ENCODE peak calls at places on chromosomes 11 and 22, in ten cellular contexts. V, O, G, Z, R, X, I, W, E and M are unnamed samples.

GRCh38 chr11:34356576-34356917 is 1.3 kb downstream of the ABTB2 start:
- DNase-seq in E (peak), I (no peak), W (no peak), V (peak), X (no peak), O (no peak), R (no peak), G (no peak), Z (no peak), M (peak)

GRCh38 chr22:17436981-17437410 is 67.7 kb downstream of the CECR2 start:
- DNase-seq in E (no peak), X (no peak), I (no peak), R (no peak), G (no peak), W (no peak), O (no peak), V (no peak), Z (no peak), M (no peak)

GRCh38 chr11:6219359-6219758 is 14.0 kb downstream of the C11orf42 start:
- DNase-seq in V (peak), G (no peak), E (no peak), O (peak), X (no peak), I (peak), Z (no peak), W (no peak), R (no peak), M (no peak)

GRCh38 chr11:72569966-72570892 is 104.0 kb downstream of the PDE2A start:
- DNase-seq in O (no peak), R (peak), E (no peak), Z (no peak), I (no peak), W (no peak), V (no peak), X (no peak), G (no peak), M (no peak)

GRCh38 chr11:72227316-72228228 is 3.0 kb downstream of the INPPL1 start:
- DNase-seq in G (no peak), I (no peak), V (no peak), X (no peak), O (no peak), E (no peak), W (no peak), Z (no peak), R (peak), M (peak)

GRCh38 chr11:116969694-116970093 is 128.5 kb downstream of the SIK3 start:
- DNase-seq in V (no peak), R (no peak), G (no peak), I (no peak), W (no peak), E (no peak), X (no peak), Z (no peak), O (no peak), M (no peak)

GRCh38 chr11:107591098-107591445 is at the start of gene ELMOD1:
- DNase-seq in Z (peak), W (peak), O (no peak), I (peak), V (peak), R (no peak), E (no peak), G (no peak), X (peak), M (peak)

GRCh38 chr11:122040476-122040875 is 75.5 kb downstream of the BLID start:
- DNase-seq in R (no peak), O (no peak), I (no peak), W (no peak), E (no peak), V (no peak), X (no peak), G (no peak), Z (no peak), M (no peak)

GRCh38 chr11:72005347-72006260 is 6.9 kb downstream of the IL18BP start:
- DNase-seq in W (no peak), O (no peak), V (no peak), X (no peak), R (no peak), Z (no peak), E (no peak), G (no peak), I (no peak), M (peak)

GRCh38 chr22:25080855-25081254 is 118.8 kb upstream of the CRYBB3 start:
- DNase-seq in I (no peak), G (no peak), V (no peak), R (no peak), O (no peak), E (no peak), W (no peak), X (no peak), Z (no peak), M (no peak)

DNA sequence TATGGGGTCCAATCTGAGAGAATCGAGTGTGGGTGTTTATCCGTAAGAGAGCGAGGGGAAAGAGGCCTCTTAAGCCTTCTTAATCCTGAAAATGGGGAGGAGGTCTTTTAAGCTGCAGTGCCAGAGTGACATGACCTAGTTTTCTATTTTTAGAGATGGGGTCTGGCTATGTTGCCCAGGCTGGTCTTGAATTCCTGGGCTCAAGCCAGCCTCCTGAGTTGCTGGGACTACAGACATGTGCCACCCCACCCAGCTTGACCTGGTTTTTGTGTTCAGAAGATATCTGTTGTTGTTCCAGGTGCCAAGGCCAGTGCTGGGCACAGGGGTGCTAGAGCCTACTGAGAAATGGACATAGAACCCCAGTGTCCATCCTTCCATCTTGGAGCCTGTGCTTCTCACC is 1.4 kb downstream of the BAD start:
- DNase-seq in X (no peak), W (no peak), Z (peak), E (no peak), I (no peak), O (no peak), V (no peak), R (no peak), G (no peak), M (no peak)
- H3K4me3 ChIP-seq in X (no peak), W (no peak), Z (no peak), E (no peak), I (no peak), O (no peak), V (no peak), R (peak), G (no peak), M (no peak)

DNA sequence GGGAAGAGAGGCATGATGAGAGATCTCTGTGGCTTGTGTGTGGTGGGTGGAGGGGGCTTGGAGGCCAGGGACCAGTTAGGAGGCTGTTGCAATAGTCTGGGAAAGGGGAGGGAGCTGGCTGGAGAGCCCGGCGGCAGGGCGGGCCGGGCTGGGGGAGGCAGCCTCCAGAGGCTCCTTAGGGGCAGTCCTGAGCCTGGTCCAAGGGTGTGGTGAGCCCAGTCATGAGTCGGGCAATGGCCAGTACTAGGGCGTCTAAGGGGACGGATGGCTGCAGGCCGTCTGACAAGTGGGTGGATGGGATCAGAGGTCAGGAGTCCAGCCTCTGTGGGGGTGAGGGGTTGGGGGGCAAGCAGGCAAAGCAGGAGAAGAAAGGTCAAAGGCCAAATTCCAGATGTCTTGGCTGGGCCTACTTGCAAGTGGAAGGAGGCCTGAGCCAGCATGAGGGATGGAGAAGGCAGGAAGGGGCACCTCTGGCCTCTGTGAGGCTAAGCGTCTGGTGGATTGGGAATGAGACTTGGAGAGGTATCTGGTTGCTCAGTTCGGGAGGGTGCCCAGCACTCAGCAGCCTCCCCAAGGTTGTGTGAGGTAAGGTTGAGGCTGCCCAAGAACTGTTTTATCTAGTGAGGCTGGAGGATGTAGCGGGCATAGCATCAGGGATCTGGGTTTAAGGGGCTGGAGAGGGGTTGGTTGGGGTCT is 6.0 kb upstream of the CD248 start:
- DNase-seq in V (no peak), W (no peak), X (no peak), I (no peak), G (no peak), O (peak), E (no peak), Z (no peak), R (no peak), M (peak)
- H3K27ac ChIP-seq in V (no peak), W (no peak), X (no peak), I (no peak), G (no peak), O (no peak), E (peak), Z (no peak), R (no peak), M (peak)

DNA sequence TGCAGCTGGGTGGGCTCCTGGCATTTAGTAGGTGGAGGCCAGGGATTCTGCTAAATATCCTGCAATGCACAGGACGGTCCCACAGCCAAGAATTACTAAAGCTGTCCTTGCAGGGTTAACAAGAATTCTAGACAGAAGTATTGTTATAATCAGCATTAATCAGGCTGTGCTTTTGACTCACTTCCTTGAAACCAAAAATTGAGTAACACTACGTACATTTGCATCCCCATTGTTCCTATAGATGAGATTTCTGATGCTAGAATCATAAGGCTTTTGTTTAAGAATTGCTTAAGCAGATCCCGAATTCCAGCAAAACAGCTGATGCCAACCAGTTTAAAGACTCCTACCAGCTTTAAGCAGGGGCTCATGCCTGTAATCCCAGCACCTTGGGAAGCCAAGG is 11.4 kb downstream of the SLC6A5 start:
- DNase-seq in X (no peak), I (no peak), W (no peak), V (no peak), R (no peak), Z (no peak), G (no peak), E (no peak), O (no peak), M (no peak)
- TF ChIP-seq EP300 in X (no peak), I (no peak), W (no peak), V (no peak), R (no peak), Z (no peak), G (no peak), E (no peak), O (no peak), M (no peak)

GRCh38 chr11:12148882-12149281 is 38.5 kb downstream of the MICAL2 start:
- DNase-seq in X (no peak), W (peak), R (no peak), E (no peak), Z (no peak), I (peak), G (no peak), V (no peak), O (no peak), M (no peak)
- H3K4me3 ChIP-seq in X (no peak), W (no peak), R (no peak), E (no peak), Z (no peak), I (no peak), G (no peak), V (no peak), O (no peak), M (no peak)

GRCh38 chr22:43994416-43994815 is 29.7 kb upstream of the PARVB start:
- DNase-seq in R (no peak), Z (no peak), I (no peak), E (no peak), O (no peak), G (no peak), V (no peak), W (no peak), X (no peak), M (peak)

GRCh38 chr22:43991316-43992020 is 32.6 kb upstream of the PARVB start:
- DNase-seq in O (no peak), G (no peak), E (no peak), Z (no peak), R (no peak), V (no peak), X (no peak), W (no peak), I (no peak), M (peak)

GRCh38 chr22:43992331-43992821 is 31.7 kb upstream of the PARVB start:
- DNase-seq in G (no peak), X (peak), R (no peak), I (no peak), O (no peak), W (no peak), Z (no peak), V (no peak), E (no peak), M (peak)

GRCh38 chr22:43994006-43994405 is 30.1 kb upstream of the PARVB start:
- DNase-seq in R (no peak), X (no peak), V (no peak), I (no peak), E (no peak), O (no peak), Z (no peak), W (no peak), G (no peak), M (peak)

DNA sequence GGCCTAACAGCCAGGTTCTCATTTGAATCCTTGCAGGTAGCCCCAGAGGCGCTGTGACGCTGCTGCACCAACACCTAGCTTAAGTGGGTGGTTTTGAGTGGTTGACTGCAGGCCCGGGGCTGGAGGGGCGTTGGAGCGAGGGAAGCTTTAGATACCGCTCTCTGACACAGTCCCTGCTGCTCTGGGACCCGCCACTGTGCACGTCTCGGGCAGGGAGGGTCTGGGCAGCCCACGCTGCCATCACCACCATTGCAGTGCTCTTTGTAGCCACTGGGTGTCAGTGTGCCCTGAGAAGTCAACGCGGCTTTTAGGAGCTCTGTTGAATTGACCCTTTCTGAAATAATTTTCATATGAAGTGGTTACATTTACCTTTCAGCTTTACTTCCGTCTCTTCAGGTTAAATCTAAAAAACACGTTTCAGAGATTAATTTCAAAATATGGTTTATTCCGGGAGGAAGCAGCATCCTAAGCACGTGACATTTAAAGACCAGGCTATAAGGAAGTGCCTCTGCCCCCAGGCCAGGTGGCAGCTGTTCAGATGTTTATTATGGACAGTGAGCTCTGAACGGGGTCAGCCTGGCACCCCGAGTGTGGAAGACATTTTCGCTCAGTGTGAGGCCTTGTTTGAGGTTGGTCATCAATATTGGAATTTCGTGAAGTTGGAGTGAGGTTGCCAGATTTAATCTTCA is 30.9 kb upstream of the PARVB start:
- DNase-seq in I (peak), E (no peak), Z (peak), W (peak), G (peak), X (peak), R (peak), V (peak), O (peak), M (peak)
- H3K27ac ChIP-seq in I (no peak), E (no peak), Z (no peak), W (no peak), G (no peak), X (no peak), R (no peak), V (no peak), O (no peak), M (no peak)

DNA sequence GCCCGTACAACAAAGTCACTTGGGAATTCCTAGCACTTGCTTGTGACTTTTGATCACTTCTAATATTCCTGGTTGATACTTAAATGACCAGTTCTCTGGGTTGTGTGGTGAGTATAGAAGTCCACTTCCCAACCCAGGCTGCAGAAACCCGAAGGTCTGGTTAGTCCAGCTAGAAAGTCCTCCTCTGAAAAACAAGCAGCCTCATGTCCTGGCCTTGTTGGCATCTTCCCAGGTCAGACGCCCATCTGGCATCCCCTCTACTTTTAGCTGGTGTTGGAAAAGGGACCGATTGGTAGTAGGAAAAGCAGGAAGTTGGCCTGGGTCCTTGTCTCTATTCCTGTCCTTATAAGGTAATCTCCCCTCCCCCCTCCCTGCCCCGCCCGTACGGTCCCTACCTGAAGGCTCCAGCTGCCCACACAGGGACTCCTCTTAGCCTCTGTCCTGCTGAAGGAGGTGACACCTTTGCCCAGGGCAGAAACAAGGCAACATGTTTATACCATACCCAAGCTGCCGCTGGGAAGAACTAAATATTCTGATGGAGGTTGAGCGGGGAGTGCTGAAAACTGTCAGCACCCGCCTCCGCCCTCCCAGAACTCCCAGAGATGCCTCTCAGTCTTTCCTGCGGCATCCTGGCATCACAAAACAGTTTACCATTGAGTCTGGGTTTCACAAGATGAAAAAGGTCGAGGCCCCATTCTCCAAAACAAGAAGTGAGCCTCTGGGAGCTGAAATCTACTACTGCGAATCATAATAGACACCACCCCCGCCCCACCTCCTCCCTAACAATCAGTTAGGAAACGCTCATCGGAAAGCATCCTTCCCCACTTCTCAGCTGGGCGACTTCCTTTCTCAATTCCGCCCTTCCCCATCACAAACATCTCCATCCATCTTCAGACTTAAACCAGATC is 1.3 kb downstream of the SUN2 start:
- DNase-seq in R (peak), W (peak), V (no peak), G (no peak), I (peak), Z (peak), E (peak), X (no peak), O (peak), M (peak)
- TF ChIP-seq EP300 in R (no peak), W (no peak), V (no peak), G (no peak), I (no peak), Z (no peak), E (no peak), X (no peak), O (no peak), M (no peak)

DNA sequence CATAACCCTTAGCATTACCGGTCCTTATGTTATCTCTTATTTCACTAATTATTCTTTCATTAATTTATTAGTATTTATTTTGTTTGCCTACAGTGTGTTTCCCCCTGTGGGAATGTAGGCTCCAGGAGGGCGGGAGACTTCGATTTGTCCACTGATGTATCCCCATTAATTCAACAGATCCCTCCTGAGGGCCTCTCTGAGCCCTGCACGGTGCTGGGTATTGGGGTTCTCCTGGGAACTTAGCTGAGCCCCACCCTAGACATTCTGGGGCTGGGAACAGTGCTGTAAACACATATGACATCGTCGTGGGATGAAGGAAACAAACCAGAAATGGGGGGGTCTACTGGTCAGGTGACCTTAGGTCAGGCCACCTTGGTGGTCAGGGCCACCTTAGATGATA is 798 bp downstream of the PHETA2 start:
- DNase-seq in G (no peak), W (no peak), V (no peak), I (no peak), O (no peak), R (no peak), E (no peak), Z (no peak), X (no peak), M (no peak)
- H3K4me3 ChIP-seq in G (peak), W (no peak), V (no peak), I (peak), O (peak), R (peak), E (peak), Z (peak), X (no peak), M (peak)

DNA sequence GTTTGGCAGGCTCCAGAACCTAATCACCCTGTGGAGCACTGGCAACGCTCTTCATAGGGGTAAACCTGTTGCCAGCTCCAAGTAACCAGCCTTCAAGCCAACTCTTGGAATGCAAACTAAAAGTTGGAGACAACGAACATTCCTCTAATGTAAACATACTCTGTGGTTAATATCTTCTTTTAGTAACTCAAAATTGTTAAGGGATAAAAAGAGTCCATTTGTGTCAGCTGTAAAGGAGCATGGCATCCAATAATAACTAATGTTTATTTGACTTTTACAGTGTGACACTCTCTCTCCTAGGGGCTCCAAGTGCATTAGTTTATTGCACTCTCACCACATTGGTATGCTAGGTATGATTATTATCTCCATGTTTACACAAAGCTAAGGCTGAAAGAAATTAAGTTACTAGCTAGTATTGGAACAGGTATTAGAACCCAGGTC is 31.0 kb upstream of the AMOTL1 start:
- DNase-seq in O (no peak), G (no peak), I (no peak), W (peak), R (no peak), Z (no peak), X (no peak), E (peak), V (peak), M (no peak)
- H3K27ac ChIP-seq in O (no peak), G (no peak), I (no peak), W (no peak), R (no peak), Z (no peak), X (no peak), E (peak), V (peak), M (peak)